ENCODE peak calls at places on chromosomes 1 and 21, in seven cellular contexts. P, W, F, Z, I, Q and D are unnamed samples. For H3K4me1, the result is how much of the 10 kb centered on the place peaks cover.

GRCh38 chr1:237879195-237879594 is 11.5 kb downstream of the ZP4 start:
- DNase-seq in W (no peak), Q (no peak), I (no peak), F (peak), P (no peak), Z (no peak), D (no peak)

GRCh38 chr1:84693009-84693408 is 2.7 kb upstream of the SSX2IP start:
- DNase-seq in F (no peak), Q (no peak), Z (no peak), I (no peak), P (no peak), W (no peak), D (no peak)

GRCh38 chr1:182111496-182111895 is 50.0 kb upstream of the ZNF648 start:
- DNase-seq in W (no peak), F (no peak), P (no peak), Q (peak), Z (no peak), I (peak), D (peak)

GRCh38 chr21:28742527-28742926 is 250.2 kb downstream of the LTN1 start:
- DNase-seq in I (no peak), F (peak), Q (no peak), P (no peak), Z (no peak), W (no peak), D (no peak)

GRCh38 chr1:240526321-240526720 is 85.6 kb downstream of the GREM2 start:
- DNase-seq in F (no peak), W (peak), Q (no peak), I (no peak), P (no peak), Z (no peak), D (peak)

GRCh38 chr1:5725406-5725805 is 266.8 kb downstream of the NPHP4 start:
- DNase-seq in W (no peak), Q (no peak), F (no peak), I (no peak), P (no peak), Z (no peak), D (no peak)

GRCh38 chr1:150257624-150258274 is at the start of gene CA14:
- DNase-seq in P (no peak), W (no peak), F (no peak), Q (no peak), I (no peak), Z (no peak), D (peak)

GRCh38 chr1:228487336-228488106 is at the start of gene RNF187:
- DNase-seq in Z (peak), P (peak), Q (peak), F (peak), I (peak), W (peak), D (peak)

GRCh38 chr1:216554934-216555333 is 131.7 kb upstream of the USH2A start:
- DNase-seq in F (peak), Z (no peak), Q (no peak), P (no peak), W (peak), I (no peak), D (no peak)

GRCh38 chr1:182646739-182647138 is 37.6 kb downstream of the RGS8 start:
- DNase-seq in F (no peak), Z (no peak), I (no peak), Q (no peak), W (no peak), P (no peak), D (no peak)

GRCh38 chr1:87421809-87422208 is 93.1 kb downstream of the LMO4 start:
- DNase-seq in I (no peak), P (no peak), F (no peak), W (no peak), Q (no peak), Z (no peak), D (no peak)

GRCh38 chr1:244218220-244218619 is 167.1 kb downstream of the ZBTB18 start:
- DNase-seq in P (no peak), I (no peak), Q (no peak), F (no peak), W (no peak), Z (no peak), D (no peak)

GRCh38 chr1:108644984-108645383 is 15.9 kb downstream of the HENMT1 start:
- DNase-seq in I (no peak), W (no peak), Z (no peak), Q (peak), P (peak), F (no peak), D (peak)

GRCh38 chr1:195791796-195792195 is 816.4 kb downstream of the KCNT2 start:
- DNase-seq in F (peak), Z (no peak), Q (no peak), P (peak), I (no peak), W (peak), D (no peak)

GRCh38 chr21:42144679-42145568 is 73.8 kb downstream of the UMODL1 start:
- DNase-seq in I (no peak), P (no peak), Z (no peak), F (no peak), W (no peak), Q (no peak), D (no peak)

GRCh38 chr1:229381234-229381633 is 38.4 kb upstream of the CCSAP start:
- DNase-seq in I (no peak), Q (no peak), F (no peak), P (no peak), W (no peak), Z (no peak), D (no peak)

GRCh38 chr1:201283836-201284553 is 689 bp downstream of the PKP1 start:
- DNase-seq in P (peak), Q (no peak), W (no peak), F (peak), Z (no peak), I (no peak), D (no peak)

GRCh38 chr1:11450310-11450709 is 28.6 kb upstream of the DISP3 start:
- DNase-seq in W (no peak), I (no peak), Q (no peak), P (no peak), F (no peak), Z (no peak), D (no peak)

GRCh38 chr1:64960731-64961130 is 5.6 kb downstream of the JAK1 start:
- DNase-seq in P (no peak), Q (no peak), Z (no peak), F (no peak), I (no peak), W (no peak), D (no peak)

GRCh38 chr1:155971910-155972809 is 6.2 kb downstream of the ARHGEF2 start:
- DNase-seq in F (no peak), Z (no peak), I (no peak), Q (no peak), W (no peak), P (no peak), D (peak)

GRCh38 chr1:180626711-180627110 is 5.1 kb upstream of the XPR1 start:
- DNase-seq in I (no peak), Z (no peak), W (no peak), P (no peak), F (no peak), Q (no peak), D (no peak)

GRCh38 chr1:179228783-179229213 is 679 bp downstream of the ABL2 start:
- DNase-seq in P (peak), Z (peak), I (peak), W (peak), Q (peak), F (peak), D (peak)

GRCh38 chr21:39217356-39218081 is 34.3 kb upstream of the PSMG1 start:
- DNase-seq in P (no peak), W (no peak), Q (no peak), Z (no peak), F (no peak), I (no peak), D (no peak)

GRCh38 chr1:23727362-23727811 is 15.9 kb upstream of the ELOA start:
- DNase-seq in Q (peak), F (no peak), Z (peak), I (peak), P (peak), W (peak), D (peak)

GRCh38 chr1:209403921-209404320 is 179.6 kb upstream of the CAMK1G start:
- DNase-seq in W (no peak), I (no peak), P (no peak), Q (no peak), F (peak), Z (no peak), D (no peak)

GRCh38 chr1:100050139-100050538 is 80.3 kb downstream of the SLC35A3 start:
- DNase-seq in P (no peak), F (no peak), W (no peak), Z (no peak), I (no peak), Q (no peak), D (no peak)

GRCh38 chr21:26952274-26953066 is 14.4 kb downstream of the ADAMTS5 start:
- DNase-seq in P (no peak), Z (no peak), I (no peak), Q (no peak), F (no peak), W (no peak), D (no peak)

GRCh38 chr1:93434088-93434487 is 13.8 kb upstream of the FNBP1L start:
- DNase-seq in Z (no peak), P (no peak), Q (no peak), F (no peak), I (no peak), W (no peak), D (no peak)

GRCh38 chr21:35170244-35170756 is 121.2 kb upstream of the RUNX1 start:
- DNase-seq in Q (no peak), Z (no peak), I (no peak), W (no peak), P (no peak), F (no peak), D (no peak)

GRCh38 chr21:37877171-37877570 is 39.1 kb downstream of the KCNJ6 start:
- DNase-seq in Q (no peak), W (no peak), F (peak), I (no peak), Z (no peak), P (no peak), D (no peak)

GRCh38 chr1:92211166-92211565 is 6.5 kb upstream of the C1orf146 start:
- DNase-seq in F (no peak), P (no peak), I (no peak), Z (no peak), W (no peak), Q (no peak), D (no peak)

GRCh38 chr21:36509966-36510742 is 30.2 kb upstream of the CLDN14 start:
- DNase-seq in I (peak), Z (no peak), Q (peak), F (peak), W (peak), P (no peak), D (peak)

GRCh38 chr1:75233302-75233929 is 99.2 kb downstream of the LHX8 start:
- DNase-seq in F (peak), Z (no peak), Q (no peak), W (peak), P (no peak), I (no peak), D (no peak)

GRCh38 chr1:109639063-109639840 is 16.6 kb upstream of the GSTM4 start:
- DNase-seq in P (no peak), Q (no peak), Z (no peak), I (no peak), W (no peak), F (no peak), D (no peak)

GRCh38 chr1:40895601-40896000 is 33.4 kb upstream of the CITED4 start:
- DNase-seq in W (no peak), P (no peak), I (no peak), Z (no peak), Q (no peak), F (no peak), D (no peak)

GRCh38 chr1:193143285-193143684 is 21.5 kb downstream of the CDC73 start:
- DNase-seq in I (no peak), Z (no peak), P (no peak), Q (no peak), F (peak), W (peak), D (no peak)

GRCh38 chr1:50750021-50750619 is 209.9 kb downstream of the FAF1 start:
- DNase-seq in P (no peak), W (peak), Z (no peak), Q (no peak), I (no peak), F (peak), D (peak)

GRCh38 chr1:90919190-90919719 is 102.6 kb downstream of the ZNF644 start:
- DNase-seq in W (no peak), Z (no peak), Q (no peak), F (no peak), P (no peak), I (no peak), D (no peak)

GRCh38 chr1:58592521-58593134 is 15.6 kb upstream of the TACSTD2 start:
- DNase-seq in Q (no peak), Z (peak), F (peak), I (peak), W (peak), P (peak), D (peak)

GRCh38 chr1:66505671-66506392 is 28.1 kb upstream of the SGIP1 start:
- DNase-seq in Z (no peak), Q (no peak), P (no peak), F (no peak), W (no peak), I (no peak), D (no peak)

GRCh38 chr1:107254306-107254705 is 113.5 kb downstream of the NTNG1 start:
- DNase-seq in Z (no peak), P (no peak), Q (no peak), F (no peak), W (no peak), I (peak), D (no peak)

GRCh38 chr1:107251083-107251482 is 110.2 kb downstream of the NTNG1 start:
- DNase-seq in Z (no peak), P (no peak), F (peak), Q (no peak), W (no peak), I (no peak), D (no peak)

GRCh38 chr1:107251839-107252238 is 111.0 kb downstream of the NTNG1 start:
- DNase-seq in Q (no peak), P (no peak), Z (no peak), W (no peak), I (no peak), F (no peak), D (no peak)

GRCh38 chr1:107250169-107250568 is 109.3 kb downstream of the NTNG1 start:
- DNase-seq in I (no peak), Z (no peak), F (peak), W (no peak), P (no peak), Q (no peak), D (no peak)

DNA sequence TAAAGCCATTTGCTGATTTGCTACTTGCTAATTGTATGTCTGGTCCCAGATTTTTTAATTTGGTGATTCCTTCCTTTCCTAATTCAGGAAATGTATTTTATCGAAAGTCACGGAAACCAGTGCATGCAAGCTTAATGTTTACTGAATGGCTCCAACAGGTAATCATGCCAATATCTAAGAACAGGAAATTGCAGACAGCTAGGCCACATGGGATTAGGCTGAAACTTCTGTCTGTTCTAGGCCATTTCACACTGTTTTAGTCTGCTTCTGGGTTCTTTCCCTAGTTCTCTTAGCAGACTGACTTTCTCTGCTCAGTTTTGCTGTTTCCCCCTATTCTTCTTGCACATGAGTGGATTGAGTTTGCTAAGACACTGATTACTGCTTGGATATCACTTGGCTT is 111.4 kb downstream of the NTNG1 start:
- DNase-seq in I (no peak), F (no peak), W (no peak), Q (no peak), Z (no peak), P (no peak), D (no peak)
- H3K27ac ChIP-seq in I (no peak), F (no peak), W (no peak), Q (no peak), Z (no peak), P (no peak), D (no peak)

GRCh38 chr1:19388980-19389379 is 76.9 kb downstream of the SLC66A1 start:
- DNase-seq in Z (no peak), W (no peak), F (no peak), Q (no peak), P (no peak), I (no peak), D (no peak)
- H3K4me1 ChIP-seq in Z (under half), W (under half), F (under half), Q (half or more), P (half or more), I (under half), D (half or more)

DNA sequence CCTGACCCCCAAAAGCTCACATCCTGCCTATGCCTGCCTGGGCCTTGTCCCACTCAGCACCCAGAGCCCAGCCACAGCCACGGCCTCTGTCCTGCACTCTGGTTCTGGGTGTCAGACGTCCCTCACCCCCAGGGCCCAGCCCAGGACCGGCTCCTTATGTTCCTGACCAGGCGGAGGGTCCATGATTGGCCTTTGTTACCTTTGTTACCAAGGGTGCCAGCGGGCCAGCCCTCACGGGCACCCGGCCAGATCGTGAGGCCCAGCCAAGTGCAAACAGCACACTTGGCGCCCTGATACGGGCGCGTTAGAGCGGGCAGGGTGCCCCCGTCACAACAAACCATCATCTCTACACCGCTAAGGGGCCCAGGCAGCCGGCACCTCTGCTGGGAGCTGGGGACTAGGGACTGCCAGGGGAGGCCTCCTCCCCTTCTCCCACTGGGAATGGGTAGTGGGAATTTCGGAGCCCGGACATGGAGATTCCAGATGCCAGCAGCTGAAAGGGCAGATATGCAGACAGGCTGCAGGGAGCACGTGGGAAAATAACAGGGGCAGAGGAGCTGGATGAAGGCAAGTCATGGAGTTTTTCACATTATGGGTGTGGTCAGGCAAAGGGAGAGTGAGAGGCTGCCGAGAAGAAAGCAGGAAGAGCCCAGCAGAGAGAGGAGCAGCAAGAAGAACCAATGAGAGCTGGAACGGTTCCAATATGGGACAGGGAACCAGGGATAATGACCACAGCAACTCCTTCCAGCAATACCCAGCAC is 22.1 kb downstream of the HSPG2 start:
- DNase-seq in W (no peak), Q (peak), I (peak), Z (no peak), P (no peak), F (no peak), D (peak)
- H3K27ac ChIP-seq in W (no peak), Q (peak), I (peak), Z (peak), P (peak), F (no peak), D (peak)

DNA sequence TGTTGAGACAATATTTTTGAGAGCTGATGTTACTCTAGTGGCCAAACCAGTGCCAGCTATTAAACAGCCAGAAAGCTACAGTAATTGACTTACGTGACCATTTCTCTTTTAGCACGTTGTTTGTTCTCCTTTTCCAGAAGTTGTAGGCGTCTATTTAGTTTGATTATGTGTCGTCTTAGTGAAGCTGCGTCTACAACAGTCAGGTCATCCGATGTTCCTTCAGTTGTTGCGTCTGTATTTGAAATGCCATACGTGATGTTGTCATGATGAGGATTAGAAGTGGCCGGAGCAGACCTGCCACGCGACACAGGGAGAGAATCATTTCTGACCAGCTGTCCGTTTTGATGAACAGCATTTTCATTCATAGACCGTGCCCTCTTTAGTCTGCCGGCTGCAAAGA is 38.2 kb downstream of the TMEM51 start:
- DNase-seq in Z (no peak), I (no peak), W (no peak), F (no peak), P (no peak), Q (no peak), D (no peak)
- H3K4me1 ChIP-seq in Z (under half), I (half or more), W (under half), F (under half), P (under half), Q (under half), D (under half)

DNA sequence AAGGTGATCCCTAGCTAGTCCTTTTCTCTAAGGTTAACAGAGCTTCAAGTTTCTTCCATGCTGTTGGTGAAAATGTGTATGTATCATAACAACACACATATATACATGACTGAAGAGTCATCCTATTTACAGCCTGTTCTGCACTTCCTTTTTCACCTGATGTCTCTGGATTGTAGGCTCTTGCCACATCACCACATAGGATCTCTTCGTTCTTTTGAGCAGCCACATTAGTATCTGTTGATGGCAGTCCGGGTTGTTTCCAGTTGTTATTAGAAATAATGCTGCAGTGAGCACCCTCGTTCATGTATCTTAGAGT is 19.7 kb downstream of the MRPL37 start:
- DNase-seq in Z (no peak), W (no peak), Q (no peak), F (no peak), P (no peak), I (no peak), D (no peak)
- H3K27ac ChIP-seq in Z (peak), W (peak), Q (peak), F (no peak), P (peak), I (peak), D (peak)

DNA sequence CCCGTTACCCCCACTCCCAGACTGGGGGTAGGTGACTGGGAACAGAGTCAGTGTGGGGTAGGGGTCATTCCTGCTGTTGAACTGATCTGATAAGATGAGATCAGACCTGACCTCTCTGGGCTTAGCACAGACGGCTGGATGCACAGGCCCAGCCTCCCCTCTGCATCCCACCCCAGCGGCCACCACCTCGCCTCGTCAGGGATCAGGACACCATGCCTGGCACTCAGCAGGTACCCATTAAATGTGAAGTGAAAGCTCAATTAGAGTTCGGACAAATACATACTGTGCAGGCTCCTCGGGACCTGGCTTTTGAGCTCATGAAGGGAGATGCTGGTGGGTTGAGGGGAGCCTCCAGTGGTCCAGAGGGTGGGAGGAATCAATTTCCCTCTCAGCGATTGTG is 15.7 kb downstream of the SOX13 start:
- DNase-seq in Q (no peak), W (no peak), I (no peak), F (no peak), P (peak), Z (no peak), D (no peak)
- H3K4me1 ChIP-seq in Q (half or more), W (half or more), I (half or more), F (under half), P (half or more), Z (half or more), D (under half)